ENCODE peak calls at places on chromosomes 1 and 21, in nine cellular contexts. W is psoas muscle, T is IMR-90, D is A673, R is AG04450, V is endodermal cell, P is PC-3, X is right atrium auricular region, N is thoracic aorta. M is an unnamed sample. For H3K9me3, the result is how much of the 10 kb centered on the place peaks cover.

GRCh38 chr1:233614173-233614742 is 352 bp downstream of the KCNK1 start:
- DNase-seq in V (peak), T (peak), R (no peak), W (peak), D (peak), X (no peak), P (peak), N (no peak), M (peak)

GRCh38 chr1:226890331-226891108 is 20.1 kb downstream of the PSEN2 start:
- DNase-seq in V (no peak), D (no peak), X (no peak), N (no peak), P (no peak), T (no peak), R (no peak), W (no peak), M (no peak)

GRCh38 chr1:88708011-88708410 is 23.9 kb downstream of the PKN2 start:
- DNase-seq in V (no peak), R (no peak), T (no peak), W (no peak), X (no peak), P (peak), N (no peak), D (no peak), M (no peak)

GRCh38 chr1:89998306-89998705 is 3.4 kb downstream of the ZNF326 start:
- DNase-seq in X (no peak), N (no peak), W (no peak), P (no peak), D (peak), V (no peak), T (peak), R (no peak), M (no peak)

GRCh38 chr1:25715888-25716287 is 84.1 kb upstream of the SELENON start:
- DNase-seq in D (no peak), T (no peak), P (no peak), V (no peak), N (no peak), W (no peak), R (no peak), X (no peak), M (no peak)

GRCh38 chr1:9100471-9101043 is 28.3 kb downstream of the GPR157 start:
- DNase-seq in R (no peak), D (no peak), W (no peak), X (no peak), N (no peak), T (peak), P (no peak), V (no peak), M (no peak)

GRCh38 chr1:156618853-156619581 is at the start of gene HAPLN2:
- DNase-seq in T (no peak), N (no peak), P (peak), R (no peak), D (peak), W (no peak), V (peak), X (no peak), M (no peak)

GRCh38 chr1:191551019-191551418 is 607.2 kb upstream of the RGS18 start:
- DNase-seq in R (no peak), X (no peak), D (no peak), P (no peak), V (no peak), W (no peak), T (no peak), N (no peak), M (no peak)

GRCh38 chr1:17919525-17920439 is 164.6 kb downstream of the ACTL8 start:
- DNase-seq in P (peak), V (peak), W (no peak), T (peak), D (peak), N (no peak), R (peak), X (no peak), M (peak)

GRCh38 chr1:47510282-47510811 is 72.5 kb downstream of the FOXD2 start:
- DNase-seq in V (peak), P (no peak), T (no peak), D (no peak), W (no peak), N (no peak), X (no peak), R (no peak), M (no peak)

GRCh38 chr1:64171797-64172281 is 31.6 kb upstream of the UBE2U start:
- DNase-seq in X (no peak), N (no peak), W (no peak), V (no peak), T (peak), P (peak), D (peak), R (no peak), M (no peak)

GRCh38 chr21:23968008-23968407 is 1639.3 kb downstream of the MRPL39 start:
- DNase-seq in W (no peak), D (no peak), R (no peak), T (no peak), P (no peak), N (no peak), X (no peak), V (no peak), M (no peak)

GRCh38 chr21:23960769-23961168 is 1646.5 kb downstream of the MRPL39 start:
- DNase-seq in X (no peak), T (no peak), P (peak), W (no peak), N (no peak), R (no peak), D (no peak), V (no peak), M (no peak)

GRCh38 chr21:23968722-23969647 is 1638.3 kb downstream of the MRPL39 start:
- DNase-seq in X (no peak), V (peak), N (no peak), R (peak), P (peak), D (peak), W (no peak), T (peak), M (peak)

GRCh38 chr21:23963454-23963853 is 1643.8 kb downstream of the MRPL39 start:
- DNase-seq in P (peak), N (no peak), T (peak), W (no peak), D (no peak), V (no peak), X (no peak), R (peak), M (no peak)
- H3K9me3 ChIP-seq in P (under half), N (under half), T (under half), W (under half), D (under half), V (under half), X (under half), R (under half), M (under half)

GRCh38 chr1:3945222-3945621 is 45.1 kb upstream of the C1orf174 start:
- DNase-seq in W (no peak), D (no peak), R (no peak), X (no peak), P (no peak), V (no peak), T (no peak), N (no peak), M (no peak)
- H3K9me3 ChIP-seq in W (under half), D (under half), R (half or more), X (under half), P (under half), V (under half), T (under half), N (under half), M (under half)

DNA sequence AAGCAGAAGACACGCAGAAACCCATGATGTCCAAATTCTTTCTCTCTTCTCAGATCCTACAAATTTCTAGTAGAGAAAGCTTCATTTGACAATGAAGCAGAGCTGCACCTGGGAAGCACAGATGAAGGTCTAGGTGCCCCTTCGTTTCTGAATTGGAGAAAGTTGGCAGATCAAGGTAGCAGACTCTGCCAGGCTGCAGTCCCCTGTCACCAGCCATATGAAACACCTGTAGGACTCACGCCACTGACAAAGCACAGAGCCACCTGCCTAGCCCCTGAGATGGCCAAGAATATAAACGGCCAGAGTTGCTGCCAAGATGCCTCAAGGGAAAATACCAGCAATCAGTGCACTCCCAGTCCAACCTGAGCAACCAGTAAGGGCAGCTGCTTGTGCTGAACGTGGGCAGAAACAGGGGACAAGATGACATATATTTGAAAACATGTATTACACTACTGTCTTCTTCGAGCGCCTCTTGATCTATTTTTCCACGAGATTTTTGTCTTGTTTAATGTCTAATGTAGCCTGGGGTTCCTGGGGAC is 20.6 kb upstream of the PLEKHA6 start:
- DNase-seq in P (peak), R (no peak), N (no peak), D (no peak), X (no peak), W (no peak), T (no peak), V (peak), M (no peak)
- H3K9me3 ChIP-seq in P (under half), R (under half), N (under half), D (under half), X (under half), W (under half), T (under half), V (under half), M (under half)

GRCh38 chr1:152801333-152801732 is 4.8 kb downstream of the LCE1D start:
- DNase-seq in W (no peak), R (no peak), D (no peak), P (no peak), V (no peak), X (no peak), T (no peak), N (no peak), M (no peak)
- H3K9me3 ChIP-seq in W (under half), R (under half), D (under half), P (under half), V (half or more), X (under half), T (under half), N (under half), M (under half)

DNA sequence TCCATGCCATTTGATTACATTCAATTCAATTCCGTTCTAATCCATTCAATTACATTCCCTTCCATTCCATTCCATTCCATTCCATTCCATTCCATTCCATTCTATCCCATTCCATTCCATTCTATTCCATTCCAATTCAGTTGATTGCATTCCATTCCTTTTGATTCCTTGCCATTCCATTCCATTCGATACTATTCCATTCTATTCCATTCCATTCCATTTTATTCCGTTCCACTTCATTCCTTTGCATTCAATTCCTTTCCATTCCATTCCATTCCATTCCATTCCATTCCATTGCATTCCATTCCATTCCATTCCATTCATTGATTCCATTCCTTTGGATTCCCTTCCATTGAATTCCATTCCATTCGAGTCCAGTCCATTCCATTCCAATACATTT is 2574.0 kb upstream of the TPTE start:
- DNase-seq in N (no peak), D (no peak), V (no peak), T (no peak), P (no peak), X (no peak), R (no peak), W (no peak), M (no peak)
- H3K9me3 ChIP-seq in N (half or more), D (half or more), V (under half), T (half or more), P (half or more), X (under half), R (half or more), W (half or more), M (under half)

GRCh38 chr21:10641107-10641506 is 119.7 kb downstream of the TPTE start:
- DNase-seq in T (no peak), V (no peak), X (no peak), W (no peak), P (no peak), R (no peak), N (no peak), D (no peak), M (no peak)

GRCh38 chr21:10639123-10639522 is 117.7 kb downstream of the TPTE start:
- DNase-seq in X (no peak), R (no peak), D (no peak), W (no peak), N (no peak), T (no peak), P (no peak), V (no peak), M (no peak)

DNA sequence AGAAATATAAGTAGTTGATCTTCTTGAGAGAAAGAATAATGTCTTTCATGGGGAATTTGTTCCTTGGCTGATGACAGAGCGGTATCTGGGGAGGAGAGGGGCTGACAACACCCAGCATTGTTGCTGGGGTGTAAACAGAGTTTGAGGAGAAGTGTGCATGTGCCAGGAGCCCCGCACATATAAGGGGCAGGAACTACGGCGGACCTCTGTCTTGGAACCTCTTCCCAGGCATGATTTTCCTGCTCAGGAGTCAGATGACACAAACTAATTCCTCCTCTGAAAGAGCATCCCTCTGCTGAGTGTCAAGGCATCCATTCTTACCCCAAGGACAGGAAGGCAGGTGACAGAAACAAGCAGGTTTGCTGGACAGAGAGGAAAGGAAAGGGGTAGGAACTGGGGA is 119.1 kb downstream of the TPTE start:
- DNase-seq in V (no peak), D (no peak), T (no peak), P (no peak), W (no peak), X (no peak), R (no peak), N (no peak), M (no peak)
- H3K9me3 ChIP-seq in V (half or more), D (half or more), T (under half), P (under half), W (under half), X (under half), R (half or more), N (under half), M (under half)

GRCh38 chr1:189274267-189274666 is 1203.4 kb downstream of the BRINP3 start:
- DNase-seq in R (no peak), T (no peak), V (no peak), P (no peak), W (no peak), D (no peak), N (no peak), X (no peak), M (no peak)

DNA sequence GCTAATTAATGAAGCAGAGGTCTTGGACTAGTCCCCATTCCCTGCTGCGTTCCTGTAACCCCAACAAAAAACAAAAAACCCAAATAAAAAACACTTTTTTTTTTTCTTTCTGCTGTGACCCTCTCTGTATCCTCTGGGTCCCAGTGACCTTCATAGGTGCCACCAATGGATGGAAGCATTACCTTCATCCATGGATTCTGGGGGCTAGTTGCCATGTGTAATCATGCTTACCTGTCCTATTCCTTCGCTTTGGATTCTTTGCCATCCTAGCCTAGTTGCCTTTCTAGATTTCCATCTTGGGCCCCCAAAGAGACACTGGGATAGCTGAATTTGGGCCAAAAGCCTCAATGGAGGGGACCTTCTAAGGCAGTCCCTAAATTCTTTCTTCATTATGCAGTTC is 1208.7 kb downstream of the BRINP3 start:
- DNase-seq in T (peak), R (no peak), N (no peak), D (peak), V (no peak), P (no peak), X (no peak), W (no peak), M (no peak)
- H3K9me3 ChIP-seq in T (under half), R (under half), N (under half), D (under half), V (under half), P (under half), X (under half), W (under half), M (under half)

DNA sequence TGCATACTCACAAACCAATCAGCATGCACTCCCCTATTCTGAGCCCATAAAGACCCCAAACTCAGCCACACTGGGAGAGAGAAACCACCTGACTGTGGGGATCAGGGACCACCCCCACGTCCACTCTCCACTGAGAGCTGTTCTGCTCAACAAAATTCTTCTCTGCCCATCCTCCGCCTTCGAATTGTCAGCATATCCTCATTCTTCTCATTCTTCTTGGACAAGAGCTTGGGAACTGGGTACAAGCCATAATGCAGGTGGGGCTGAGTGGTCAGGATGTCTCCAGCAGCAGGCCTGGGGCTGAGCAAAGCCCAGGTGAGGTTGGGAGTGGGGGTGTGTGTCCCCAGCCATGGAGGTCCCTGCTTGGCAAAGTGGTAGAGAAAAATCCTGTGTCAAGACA is 34.6 kb upstream of the IFNGR2 start:
- DNase-seq in V (peak), R (no peak), T (no peak), X (no peak), W (no peak), N (no peak), D (no peak), P (no peak), M (no peak)
- H3K9me3 ChIP-seq in V (under half), R (under half), T (under half), X (under half), W (under half), N (under half), D (under half), P (under half), M (under half)

GRCh38 chr21:27817902-27818623 is 851.2 kb upstream of the ADAMTS5 start:
- DNase-seq in W (no peak), N (no peak), T (no peak), X (no peak), V (no peak), D (no peak), P (no peak), R (no peak), M (no peak)
- H3K9me3 ChIP-seq in W (under half), N (under half), T (under half), X (under half), V (under half), D (under half), P (under half), R (under half), M (under half)

M was measured in testis.